ENCODE peak calls at places on chromosomes 1 and 21, in four cellular contexts. Y is cardiac muscle cell, Q is IMR-90, H is OCI-LY7. U is an unnamed sample. For H3K4me1, the result is how much of the 10 kb centered on the place peaks cover.

GRCh38 chr1:185819798-185820197 is 85.6 kb downstream of the HMCN1 start:
- DNase-seq in H (no peak), Y (no peak), Q (no peak), U (no peak)

GRCh38 chr1:92504751-92505692 is 18.3 kb upstream of the GFI1 start:
- DNase-seq in H (no peak), Y (no peak), Q (no peak), U (no peak)

GRCh38 chr1:20259646-20260045 is 31.0 kb upstream of the VWA5B1 start:
- DNase-seq in Q (no peak), H (no peak), Y (no peak), U (no peak)

GRCh38 chr21:46098303-46099141 is 610 bp downstream of the COL6A2 start:
- DNase-seq in Q (no peak), H (no peak), Y (peak), U (peak)

GRCh38 chr1:181104790-181105133 is 16.3 kb downstream of the IER5 start:
- DNase-seq in Q (no peak), H (peak), Y (peak), U (no peak)

GRCh38 chr1:41315482-41315823 is 45.8 kb upstream of the FOXO6 start:
- DNase-seq in H (no peak), Q (peak), Y (no peak), U (no peak)

GRCh38 chr1:24206516-24207394 is 19.7 kb upstream of the IFNLR1 start:
- DNase-seq in Y (no peak), H (no peak), Q (no peak), U (no peak)

GRCh38 chr1:30808067-30808662 is 50.6 kb upstream of the LAPTM5 start:
- DNase-seq in Y (no peak), H (no peak), Q (no peak), U (no peak)

GRCh38 chr1:32764826-32765545 is 52.2 kb downstream of the YARS1 start:
- DNase-seq in H (no peak), Y (no peak), Q (no peak), U (no peak)

GRCh38 chr1:221961532-221962292 is 219.8 kb upstream of the DUSP10 start:
- DNase-seq in Q (peak), Y (no peak), H (no peak), U (no peak)

GRCh38 chr1:31705080-31705866 is 1.5 kb upstream of the COL16A1 start:
- DNase-seq in Q (peak), Y (peak), H (peak), U (peak)

GRCh38 chr1:100606438-100606837 is 68.5 kb downstream of the GPR88 start:
- DNase-seq in Y (peak), H (peak), Q (peak), U (no peak)

GRCh38 chr1:78840447-78841251 is 165.9 kb downstream of the ADGRL4 start:
- DNase-seq in H (no peak), Y (peak), Q (peak), U (no peak)

GRCh38 chr1:66349277-66349676 is 184.7 kb upstream of the SGIP1 start:
- DNase-seq in Q (no peak), H (no peak), Y (no peak), U (no peak)

GRCh38 chr1:18109756-18110597 is 2.4 kb downstream of the IGSF21 start:
- DNase-seq in Q (no peak), Y (peak), H (no peak), U (peak)

GRCh38 chr1:53373246-53373645 is 45.4 kb upstream of the LRP8 start:
- DNase-seq in Y (no peak), Q (no peak), H (no peak), U (peak)

GRCh38 chr1:243964915-243965314 is 86.2 kb upstream of the ZBTB18 start:
- DNase-seq in Q (peak), Y (no peak), H (no peak), U (no peak)

GRCh38 chr21:16070207-16070651 is 340.4 kb downstream of the USP25 start:
- DNase-seq in Y (peak), Q (no peak), H (no peak), U (no peak)

GRCh38 chr1:176051902-176052518 is 155.1 kb downstream of the COP1 start:
- DNase-seq in Y (no peak), Q (peak), H (no peak), U (no peak)

GRCh38 chr1:54715493-54716298 is at the start of gene TTC4:
- DNase-seq in Y (peak), Q (peak), H (peak), U (peak)

GRCh38 chr1:204085876-204086275 is 13.0 kb downstream of the SOX13 start:
- DNase-seq in Y (no peak), H (no peak), Q (no peak), U (no peak)

GRCh38 chr1:218435528-218435927 is 90.4 kb downstream of the TGFB2 start:
- DNase-seq in H (no peak), Y (no peak), Q (no peak), U (no peak)

GRCh38 chr1:218436997-218437396 is 91.9 kb downstream of the TGFB2 start:
- DNase-seq in Q (no peak), Y (no peak), H (no peak), U (no peak)

GRCh38 chr1:218443255-218443654 is 98.1 kb downstream of the TGFB2 start:
- DNase-seq in Y (no peak), Q (no peak), H (no peak), U (no peak)

GRCh38 chr1:218436346-218436745 is 91.2 kb downstream of the TGFB2 start:
- DNase-seq in H (no peak), Y (no peak), Q (no peak), U (no peak)

DNA sequence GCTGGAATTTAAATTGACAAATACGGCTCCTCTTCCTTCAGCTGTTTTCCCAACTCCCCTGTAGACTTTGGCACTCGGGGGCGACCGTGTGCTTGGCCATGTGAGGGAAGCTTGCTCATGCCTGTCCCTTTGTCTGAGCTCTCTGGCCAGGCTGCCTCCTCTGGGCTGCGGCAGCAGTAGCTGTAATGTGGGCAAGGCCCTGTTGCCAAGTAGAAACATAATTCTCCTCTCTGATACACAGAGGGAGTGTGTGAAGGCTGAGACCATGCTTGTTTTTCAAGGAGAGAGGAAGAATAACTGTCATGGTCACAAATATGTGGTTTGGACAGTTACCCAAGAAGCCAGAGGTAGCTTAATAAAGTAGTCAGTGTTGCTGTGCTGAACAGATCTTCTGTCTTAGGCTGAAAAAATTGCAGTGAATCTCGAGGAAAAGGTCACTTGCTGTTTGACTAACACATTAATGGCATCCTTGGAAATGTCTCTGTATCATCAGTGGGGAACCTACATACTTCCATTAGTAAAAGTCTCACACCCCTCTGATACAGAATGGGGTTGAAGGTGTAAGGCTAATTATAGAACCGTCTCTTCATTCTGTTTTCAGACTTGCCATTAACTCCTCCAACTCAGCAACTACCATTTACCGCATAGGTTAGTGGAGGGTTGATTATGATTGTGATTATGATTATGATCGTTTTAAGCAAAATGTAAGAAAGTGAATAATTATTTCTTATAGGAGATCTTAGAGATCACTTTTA is 94.6 kb downstream of the TGFB2 start:
- DNase-seq in H (no peak), Q (peak), Y (no peak), U (no peak)
- TF ChIP-seq CTCF in H (no peak), Q (no peak), Y (no peak), U (no peak)

DNA sequence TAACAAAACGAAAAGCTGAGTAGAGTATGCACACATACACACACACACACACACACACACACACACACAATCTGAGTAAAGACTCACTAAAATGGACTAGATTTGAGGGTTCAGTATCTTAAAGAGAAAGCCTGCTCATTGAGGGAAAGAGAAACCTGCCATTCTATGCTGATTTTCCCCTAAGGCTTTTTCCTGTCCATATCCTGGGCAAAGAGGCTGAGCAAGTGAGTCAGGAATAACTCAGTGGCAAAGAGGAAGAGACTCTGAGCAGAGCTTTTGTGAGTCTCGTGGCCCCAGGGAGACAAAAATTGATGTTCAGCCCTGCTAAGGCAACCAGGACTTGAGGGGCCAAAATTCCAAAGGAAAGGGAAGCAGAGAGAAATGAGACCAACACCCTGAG is 37.3 kb upstream of the RUNX1 start:
- DNase-seq in Q (peak), H (no peak), Y (no peak), U (no peak)
- H3K27ac ChIP-seq in Q (peak), H (no peak), Y (no peak), U (no peak)

GRCh38 chr1:51639694-51640093 is 22.8 kb downstream of the OSBPL9 start:
- DNase-seq in Y (no peak), H (no peak), Q (no peak), U (no peak)
- H3K4me1 ChIP-seq in Y (under half), H (under half), Q (under half), U (under half)

GRCh38 chr21:40472026-40472425 is 374.9 kb downstream of the DSCAM start:
- DNase-seq in H (no peak), Q (no peak), Y (no peak), U (no peak)

GRCh38 chr21:40471103-40471502 is 375.9 kb downstream of the DSCAM start:
- DNase-seq in Q (no peak), Y (no peak), H (no peak), U (no peak)

GRCh38 chr21:40465382-40465781 is 381.6 kb downstream of the DSCAM start:
- DNase-seq in Y (no peak), H (no peak), Q (no peak), U (no peak)

DNA sequence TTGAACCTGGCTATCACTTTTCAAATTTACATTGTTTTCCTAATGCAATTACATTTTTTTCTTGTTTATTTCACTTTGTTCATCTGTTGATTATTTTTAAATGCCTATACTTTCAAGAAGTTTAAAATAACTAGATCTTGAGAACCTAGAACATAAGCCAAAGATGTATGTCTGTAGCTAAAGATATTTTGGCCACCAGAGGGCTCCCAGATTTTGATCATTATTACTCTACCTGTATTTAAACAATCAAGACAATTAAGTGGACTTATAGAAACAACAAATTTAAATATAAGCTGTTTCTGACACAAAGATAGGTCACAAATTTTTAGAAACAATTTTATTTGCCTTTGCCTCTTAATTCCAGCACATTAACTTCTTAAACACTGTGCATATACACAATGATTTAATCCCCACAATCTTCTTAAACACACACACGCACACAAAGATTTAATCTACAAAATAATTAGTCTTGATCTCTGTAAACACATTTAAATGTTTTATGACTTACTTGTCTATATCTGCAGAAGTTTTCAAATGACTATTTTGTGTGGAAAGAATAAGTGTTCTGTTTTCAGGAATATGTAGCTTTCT is 380.0 kb downstream of the DSCAM start:
- DNase-seq in Q (no peak), Y (peak), H (peak), U (no peak)
- TF ChIP-seq CTCF in Q (peak), Y (no peak), H (peak), U (no peak)

GRCh38 chr1:39050001-39050400 is 23.9 kb downstream of the NDUFS5 start:
- DNase-seq in Q (no peak), Y (peak), H (no peak), U (no peak)

GRCh38 chr1:39046811-39047210 is 20.7 kb downstream of the NDUFS5 start:
- DNase-seq in H (no peak), Y (peak), Q (no peak), U (no peak)

GRCh38 chr1:39045231-39045630 is 19.1 kb downstream of the NDUFS5 start:
- DNase-seq in H (no peak), Q (no peak), Y (no peak), U (no peak)

GRCh38 chr1:39048745-39049370 is 22.7 kb downstream of the NDUFS5 start:
- DNase-seq in Q (no peak), Y (no peak), H (no peak), U (no peak)

GRCh38 chr1:39047374-39048229 is 21.5 kb downstream of the NDUFS5 start:
- DNase-seq in Q (peak), Y (peak), H (peak), U (no peak)
- H3K27ac ChIP-seq in Q (peak), Y (peak), H (no peak), U (no peak)

GRCh38 chr1:155983191-155984023 is 5.1 kb upstream of the ARHGEF2 start:
- DNase-seq in Q (peak), H (peak), Y (no peak), U (no peak)
- H3K4me1 ChIP-seq in Q (under half), H (half or more), Y (under half), U (under half)

GRCh38 chr1:200658037-200658808 is 11.5 kb downstream of the DDX59 start:
- DNase-seq in Y (no peak), H (no peak), Q (no peak), U (no peak)

GRCh38 chr1:200659269-200659668 is 10.4 kb downstream of the DDX59 start:
- DNase-seq in Q (peak), H (no peak), Y (no peak), U (no peak)

GRCh38 chr1:200653022-200653462 is 16.7 kb downstream of the DDX59 start:
- DNase-seq in H (no peak), Y (peak), Q (no peak), U (no peak)

DNA sequence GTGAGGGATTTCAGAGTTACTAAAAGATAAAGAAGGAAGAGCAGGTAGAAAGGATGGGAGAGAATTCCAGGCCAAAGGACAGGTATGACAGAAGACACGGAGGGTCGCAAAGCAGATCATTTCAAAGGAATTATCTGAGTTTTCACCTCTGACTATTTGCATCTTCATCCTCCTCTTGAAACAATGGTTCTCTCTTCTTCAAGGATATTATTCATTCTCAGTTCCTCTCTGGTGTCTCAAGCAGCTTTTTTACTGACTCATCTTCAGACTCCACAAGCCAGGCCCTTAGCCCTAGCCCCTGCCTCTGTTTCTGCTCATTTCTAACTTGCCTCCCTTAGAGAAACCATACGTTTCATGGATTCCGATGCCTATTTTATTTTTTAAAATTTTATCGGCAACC is 15.0 kb downstream of the DDX59 start:
- DNase-seq in Q (peak), Y (no peak), H (peak), U (no peak)
- TF ChIP-seq CTCF in Q (no peak), Y (no peak), H (no peak), U (no peak)